ENCODE peak calls at places on chromosomes 13 and 19, in nine cellular contexts. One of them, this sample, is unnamed.

GRCh38 chr19:30870861-30871260 is 478.4 kb downstream of the TSHZ3 start:
- DNase-seq in upper lobe of left lung: no peak
- DNase-seq in anterior cingulate cortex: no peak
- DNase-seq in upper lobe of right lung: no peak
- DNase-seq in ascending aorta: no peak
- DNase-seq in small intestine: no peak
- DNase-seq in cardiac fibroblast: no peak
- DNase-seq in ELR: peak; percentile 2
- DNase-seq in heart left ventricle: no peak
- DNase-seq in this sample: no peak

GRCh38 chr19:9945319-9945966 is 9.1 kb upstream of the OLFM2 start:
- DNase-seq in ascending aorta: peak; percentile 75
- DNase-seq in upper lobe of left lung: peak; percentile 27
- DNase-seq in anterior cingulate cortex: peak; percentile 87
- DNase-seq in heart left ventricle: peak; percentile 92
- DNase-seq in small intestine: no peak
- DNase-seq in ELR: peak; percentile 98
- DNase-seq in cardiac fibroblast: peak; percentile 99
- DNase-seq in upper lobe of right lung: peak; percentile 69
- DNase-seq in this sample: peak; percentile 89

GRCh38 chr13:32829676-32830091 is 186.5 kb upstream of the KL start:
- DNase-seq in cardiac fibroblast: peak; percentile 9
- DNase-seq in ELR: peak; percentile 92
- DNase-seq in small intestine: no peak
- DNase-seq in upper lobe of left lung: no peak
- DNase-seq in anterior cingulate cortex: no peak
- DNase-seq in upper lobe of right lung: no peak
- DNase-seq in heart left ventricle: no peak
- DNase-seq in ascending aorta: no peak
- DNase-seq in this sample: no peak

GRCh38 chr19:14563989-14564650 is 7.7 kb downstream of the NDUFB7 start:
- DNase-seq in heart left ventricle: peak; percentile 44
- DNase-seq in anterior cingulate cortex: no peak
- DNase-seq in upper lobe of left lung: no peak
- DNase-seq in small intestine: peak; percentile 50
- DNase-seq in ELR: peak; percentile 74
- DNase-seq in upper lobe of right lung: no peak
- DNase-seq in ascending aorta: no peak
- DNase-seq in cardiac fibroblast: peak; percentile 21
- DNase-seq in this sample: peak; percentile 95

GRCh38 chr13:88014527-88014926 is 343.4 kb downstream of the SLITRK5 start:
- DNase-seq in ascending aorta: no peak
- DNase-seq in cardiac fibroblast: no peak
- DNase-seq in heart left ventricle: no peak
- DNase-seq in small intestine: no peak
- DNase-seq in ELR: peak; percentile 33
- DNase-seq in anterior cingulate cortex: no peak
- DNase-seq in upper lobe of right lung: no peak
- DNase-seq in upper lobe of left lung: no peak
- DNase-seq in this sample: no peak

GRCh38 chr13:60519496-60519895 is 122.5 kb downstream of the TDRD3 start:
- DNase-seq in ascending aorta: no peak
- DNase-seq in upper lobe of right lung: no peak
- DNase-seq in cardiac fibroblast: no peak
- DNase-seq in anterior cingulate cortex: no peak
- DNase-seq in heart left ventricle: no peak
- DNase-seq in small intestine: no peak
- DNase-seq in upper lobe of left lung: no peak
- DNase-seq in ELR: no peak
- DNase-seq in this sample: no peak

GRCh38 chr19:22491746-22492145 is 69.6 kb upstream of the ZNF98 start:
- DNase-seq in cardiac fibroblast: no peak
- DNase-seq in upper lobe of left lung: no peak
- DNase-seq in small intestine: no peak
- DNase-seq in heart left ventricle: no peak
- DNase-seq in upper lobe of right lung: no peak
- DNase-seq in anterior cingulate cortex: no peak
- DNase-seq in ascending aorta: no peak
- DNase-seq in ELR: no peak
- DNase-seq in this sample: no peak

GRCh38 chr19:11693505-11694499 is 44.9 kb downstream of the ZNF823 start:
- DNase-seq in cardiac fibroblast: peak; percentile 52
- DNase-seq in upper lobe of left lung: no peak
- DNase-seq in upper lobe of right lung: no peak
- DNase-seq in heart left ventricle: no peak
- DNase-seq in small intestine: peak; percentile 21
- DNase-seq in ascending aorta: no peak
- DNase-seq in ELR: peak; percentile 92
- DNase-seq in anterior cingulate cortex: no peak
- DNase-seq in this sample: no peak

GRCh38 chr19:12703056-12703455 is 6.6 kb upstream of the FBXW9 start:
- DNase-seq in ascending aorta: no peak
- DNase-seq in small intestine: no peak
- DNase-seq in upper lobe of left lung: no peak
- DNase-seq in ELR: peak; percentile 71
- DNase-seq in anterior cingulate cortex: no peak
- DNase-seq in heart left ventricle: no peak
- DNase-seq in cardiac fibroblast: peak; percentile 60
- DNase-seq in upper lobe of right lung: no peak
- DNase-seq in this sample: no peak

GRCh38 chr13:32984857-32985626 is 31.2 kb upstream of the KL start:
- DNase-seq in upper lobe of right lung: no peak
- DNase-seq in ELR: peak; percentile 65
- DNase-seq in upper lobe of left lung: no peak
- DNase-seq in small intestine: no peak
- DNase-seq in heart left ventricle: no peak
- DNase-seq in anterior cingulate cortex: no peak
- DNase-seq in cardiac fibroblast: no peak
- DNase-seq in ascending aorta: no peak
- DNase-seq in this sample: no peak

GRCh38 chr13:34951528-34951927 is 9.5 kb downstream of the NBEA start:
- DNase-seq in ELR: no peak
- DNase-seq in anterior cingulate cortex: no peak
- DNase-seq in heart left ventricle: no peak
- DNase-seq in ascending aorta: no peak
- DNase-seq in upper lobe of left lung: no peak
- DNase-seq in small intestine: no peak
- DNase-seq in upper lobe of right lung: no peak
- DNase-seq in cardiac fibroblast: no peak
- DNase-seq in this sample: no peak

GRCh38 chr13:78777973-78778372 is 119.0 kb upstream of the OBI1 start:
- DNase-seq in anterior cingulate cortex: no peak
- DNase-seq in upper lobe of left lung: no peak
- DNase-seq in ascending aorta: no peak
- DNase-seq in small intestine: no peak
- DNase-seq in ELR: no peak
- DNase-seq in heart left ventricle: no peak
- DNase-seq in upper lobe of right lung: no peak
- DNase-seq in cardiac fibroblast: no peak
- DNase-seq in this sample: no peak

GRCh38 chr19:38812841-38813320 is at the start of gene LGALS4:
- DNase-seq in ELR: no peak
- DNase-seq in heart left ventricle: no peak
- DNase-seq in cardiac fibroblast: no peak
- DNase-seq in anterior cingulate cortex: no peak
- DNase-seq in upper lobe of left lung: peak; percentile 37
- DNase-seq in upper lobe of right lung: no peak
- DNase-seq in ascending aorta: no peak
- DNase-seq in small intestine: peak; percentile 100
- DNase-seq in this sample: no peak

GRCh38 chr19:51810228-51810627 is 15.3 kb downstream of the FPR3 start:
- DNase-seq in heart left ventricle: peak; percentile 52
- DNase-seq in anterior cingulate cortex: no peak
- DNase-seq in upper lobe of left lung: no peak
- DNase-seq in ascending aorta: no peak
- DNase-seq in upper lobe of right lung: no peak
- DNase-seq in ELR: peak; percentile 48
- DNase-seq in cardiac fibroblast: peak; percentile 66
- DNase-seq in small intestine: peak; percentile 3
- DNase-seq in this sample: no peak